ENCODE peak calls at places on chromosomes 5 and 9, in five cellular contexts. I is gastroesophageal sphincter; X is GM12878; N is HepG2; L is activated naive CD8-positive, alpha-beta T cell treated with anti-CD3 and anti-CD28 coated beads, Interleukin-2, amount 50 U/mL, for 24 hours. Z is an unnamed sample.

GRCh38 chr5:190366-191035 is 794 bp upstream of the LRRC14B start:
- ATAC-seq in I (no peak), N (no peak), X (peak), L (no peak), Z (no peak)

GRCh38 chr5:111511174-111512025 is 935 bp downstream of the STARD4 start:
- ATAC-seq in X (peak), L (no peak), N (peak), I (no peak), Z (no peak)

GRCh38 chr5:39076757-39077475 is 2.7 kb upstream of the RICTOR start:
- ATAC-seq in L (no peak), I (no peak), N (no peak), X (peak), Z (no peak)

GRCh38 chr9:22893196-22893843 is 446.7 kb downstream of the DMRTA1 start:
- ATAC-seq in L (no peak), N (no peak), I (no peak), X (no peak), Z (no peak)

GRCh38 chr9:114347675-114348074 is 18.0 kb downstream of the ORM2 start:
- ATAC-seq in L (no peak), I (no peak), N (no peak), X (no peak), Z (no peak)

GRCh38 chr9:102844754-102845153 is 150.4 kb upstream of the CYLC2 start:
- ATAC-seq in I (no peak), X (no peak), L (no peak), N (no peak), Z (no peak)

GRCh38 chr9:90086076-90086475 is 481.3 kb downstream of the GADD45G start:
- ATAC-seq in L (no peak), I (no peak), N (no peak), X (no peak), Z (peak)

GRCh38 chr5:82349651-82350050 is 71.5 kb upstream of the RPS23 start:
- ATAC-seq in N (peak), I (no peak), X (peak), L (no peak), Z (no peak)

GRCh38 chr5:15249152-15249551 is 250.8 kb upstream of the FBXL7 start:
- ATAC-seq in I (no peak), L (no peak), X (no peak), N (no peak), Z (no peak)

GRCh38 chr5:7849531-7850240 is 1.2 kb downstream of the CFAP90 start:
- ATAC-seq in N (peak), I (no peak), L (no peak), X (no peak), Z (no peak)

GRCh38 chr9:126475933-126476555 is 137.7 kb upstream of the LMX1B start:
- ATAC-seq in N (no peak), L (no peak), X (no peak), I (no peak), Z (no peak)

GRCh38 chr5:172751761-172752510 is 19.1 kb downstream of the DUSP1 start:
- ATAC-seq in X (no peak), L (no peak), N (peak), I (no peak), Z (no peak)

GRCh38 chr5:124630767-124631704 is 115.4 kb downstream of the ZNF608 start:
- ATAC-seq in X (peak), N (no peak), L (no peak), I (no peak), Z (no peak)

GRCh38 chr5:142181096-142181495 is 72.5 kb downstream of the NDFIP1 start:
- ATAC-seq in N (peak), I (no peak), L (no peak), X (no peak), Z (peak)

GRCh38 chr5:177429248-177430045 is 3.0 kb downstream of the GRK6 start:
- ATAC-seq in X (peak), N (no peak), L (peak), I (no peak), Z (no peak)

GRCh38 chr5:150081541-150082283 is 4.6 kb downstream of the CSF1R start:
- ATAC-seq in I (peak), L (peak), X (peak), N (no peak), Z (peak)

GRCh38 chr5:109225695-109226094 is 184.1 kb downstream of the PJA2 start:
- ATAC-seq in N (no peak), X (no peak), I (no peak), L (no peak), Z (no peak)

GRCh38 chr5:112906637-112907036 is 15.4 kb downstream of the REEP5 start:
- ATAC-seq in X (peak), L (no peak), I (no peak), N (no peak), Z (peak)

GRCh38 chr9:37920471-37921167 is 16.7 kb upstream of the SLC25A51 start:
- ATAC-seq in X (peak), I (no peak), L (no peak), N (peak), Z (no peak)

GRCh38 chr5:82044015-82044414 is 72.2 kb downstream of the ATG10 start:
- ATAC-seq in X (no peak), I (no peak), L (no peak), N (no peak), Z (no peak)

GRCh38 chr5:40694433-40694832 is 14.7 kb downstream of the PTGER4 start:
- ATAC-seq in I (no peak), L (no peak), X (no peak), N (no peak), Z (no peak)

GRCh38 chr5:154015071-154015693 is 23.5 kb downstream of the FAM114A2 start:
- ATAC-seq in N (no peak), L (no peak), X (no peak), I (no peak), Z (no peak)

GRCh38 chr9:130118841-130119520 is 53.2 kb upstream of the NCS1 start:
- ATAC-seq in I (no peak), X (no peak), L (peak), N (no peak), Z (no peak)

GRCh38 chr9:33426843-33427293 is 20.5 kb downstream of the AQP3 start:
- ATAC-seq in I (no peak), X (no peak), N (peak), L (peak), Z (no peak)

GRCh38 chr9:68488126-68488525 is 52.6 kb downstream of the TMEM252 start:
- ATAC-seq in X (no peak), N (no peak), L (no peak), I (no peak), Z (no peak)

GRCh38 chr9:121984726-121985402 is 108.2 kb downstream of the TTLL11 start:
- ATAC-seq in X (no peak), N (no peak), L (no peak), I (no peak), Z (no peak)

GRCh38 chr9:122348791-122349190 is 22.0 kb upstream of the PTGS1 start:
- ATAC-seq in I (no peak), X (no peak), L (no peak), N (no peak), Z (no peak)

GRCh38 chr9:136806067-136806466 is 1.7 kb upstream of the RABL6 start:
- ATAC-seq in I (no peak), L (no peak), N (no peak), X (no peak), Z (no peak)

GRCh38 chr5:60503771-60504170 is 196.2 kb downstream of the DEPDC1B start:
- ATAC-seq in N (no peak), L (no peak), I (no peak), X (peak), Z (peak)

GRCh38 chr9:93702261-93702660 is 125.9 kb downstream of the PHF2 start:
- ATAC-seq in N (no peak), L (no peak), I (no peak), X (no peak), Z (no peak)

GRCh38 chr5:147509041-147509709 is 693 bp downstream of the DPYSL3 start:
- ATAC-seq in L (no peak), N (no peak), I (peak), X (peak), Z (no peak)

GRCh38 chr5:139131881-139132480 is 66.2 kb downstream of the SIL1 start:
- ATAC-seq in N (no peak), L (no peak), X (no peak), I (peak), Z (no peak)

Z was measured in stimulated activated memory B cell treated with anti-CD40 and anti-IgM and Interleukin-4, amounts not matched to agents 10 μg/mL and 1 μg/mL and 100 μg/mL, for 72 hours.